ENCODE peak calls at places on chromosomes 1 and 21, in six cellular contexts. One of them, this sample, is unnamed.

GRCh38 chr1:20355828-20356735 is 65.4 kb downstream of the VWA5B1 start:
- DNase-seq in body of pancreas: no peak
- DNase-seq in uterus: no peak
- DNase-seq in stomach: no peak
- DNase-seq in AG04450: no peak
- DNase-seq in OCI-LY7: no peak
- DNase-seq in this sample: no peak

GRCh38 chr1:45002650-45003645 is 8.2 kb downstream of the HECTD3 start:
- DNase-seq in body of pancreas: no peak
- DNase-seq in uterus: no peak
- DNase-seq in stomach: no peak
- DNase-seq in AG04450: no peak
- DNase-seq in OCI-LY7: no peak
- DNase-seq in this sample: peak

GRCh38 chr1:17335821-17336718 is 28.1 kb downstream of the PADI4 start:
- DNase-seq in body of pancreas: peak
- DNase-seq in uterus: no peak
- DNase-seq in stomach: peak
- DNase-seq in AG04450: peak
- DNase-seq in OCI-LY7: peak
- DNase-seq in this sample: peak

GRCh38 chr21:38170283-38170682 is 86.5 kb upstream of the KCNJ15 start:
- DNase-seq in body of pancreas: no peak
- DNase-seq in uterus: no peak
- DNase-seq in stomach: peak
- DNase-seq in AG04450: no peak
- DNase-seq in OCI-LY7: no peak
- DNase-seq in this sample: no peak

GRCh38 chr1:221723018-221723917 is 18.6 kb downstream of the DUSP10 start:
- DNase-seq in body of pancreas: no peak
- DNase-seq in uterus: no peak
- DNase-seq in stomach: no peak
- DNase-seq in AG04450: no peak
- DNase-seq in OCI-LY7: no peak
- DNase-seq in this sample: no peak

GRCh38 chr1:59901770-59902388 is 24.7 kb downstream of the CYP2J2 start:
- DNase-seq in body of pancreas: no peak
- DNase-seq in uterus: no peak
- DNase-seq in stomach: no peak
- DNase-seq in AG04450: no peak
- DNase-seq in OCI-LY7: no peak
- DNase-seq in this sample: no peak

GRCh38 chr1:193552274-193552673 is 365.9 kb upstream of the B3GALT2 start:
- DNase-seq in body of pancreas: no peak
- DNase-seq in uterus: no peak
- DNase-seq in stomach: no peak
- DNase-seq in AG04450: no peak
- DNase-seq in OCI-LY7: no peak
- DNase-seq in this sample: no peak

GRCh38 chr1:243725846-243726245 is 124.2 kb downstream of the AKT3 start:
- DNase-seq in body of pancreas: no peak
- DNase-seq in uterus: no peak
- DNase-seq in stomach: no peak
- DNase-seq in AG04450: no peak
- DNase-seq in OCI-LY7: no peak
- DNase-seq in this sample: no peak

GRCh38 chr1:55635856-55636255 is 420.7 kb upstream of the USP24 start:
- DNase-seq in body of pancreas: no peak
- DNase-seq in uterus: no peak
- DNase-seq in stomach: no peak
- DNase-seq in AG04450: no peak
- DNase-seq in OCI-LY7: no peak
- DNase-seq in this sample: no peak

GRCh38 chr1:185960377-185961151 is 226.4 kb downstream of the HMCN1 start:
- DNase-seq in body of pancreas: peak
- DNase-seq in uterus: no peak
- DNase-seq in stomach: no peak
- DNase-seq in AG04450: no peak
- DNase-seq in OCI-LY7: no peak
- DNase-seq in this sample: no peak

GRCh38 chr1:147142886-147143285 is 29.4 kb downstream of the PRKAB2 start:
- DNase-seq in body of pancreas: no peak
- DNase-seq in uterus: no peak
- DNase-seq in stomach: no peak
- DNase-seq in AG04450: no peak
- DNase-seq in OCI-LY7: no peak
- DNase-seq in this sample: no peak

GRCh38 chr1:98351506-98352038 is 309.9 kb upstream of the SNX7 start:
- DNase-seq in body of pancreas: no peak
- DNase-seq in uterus: no peak
- DNase-seq in stomach: no peak
- DNase-seq in AG04450: no peak
- DNase-seq in OCI-LY7: no peak
- DNase-seq in this sample: no peak

DNA sequence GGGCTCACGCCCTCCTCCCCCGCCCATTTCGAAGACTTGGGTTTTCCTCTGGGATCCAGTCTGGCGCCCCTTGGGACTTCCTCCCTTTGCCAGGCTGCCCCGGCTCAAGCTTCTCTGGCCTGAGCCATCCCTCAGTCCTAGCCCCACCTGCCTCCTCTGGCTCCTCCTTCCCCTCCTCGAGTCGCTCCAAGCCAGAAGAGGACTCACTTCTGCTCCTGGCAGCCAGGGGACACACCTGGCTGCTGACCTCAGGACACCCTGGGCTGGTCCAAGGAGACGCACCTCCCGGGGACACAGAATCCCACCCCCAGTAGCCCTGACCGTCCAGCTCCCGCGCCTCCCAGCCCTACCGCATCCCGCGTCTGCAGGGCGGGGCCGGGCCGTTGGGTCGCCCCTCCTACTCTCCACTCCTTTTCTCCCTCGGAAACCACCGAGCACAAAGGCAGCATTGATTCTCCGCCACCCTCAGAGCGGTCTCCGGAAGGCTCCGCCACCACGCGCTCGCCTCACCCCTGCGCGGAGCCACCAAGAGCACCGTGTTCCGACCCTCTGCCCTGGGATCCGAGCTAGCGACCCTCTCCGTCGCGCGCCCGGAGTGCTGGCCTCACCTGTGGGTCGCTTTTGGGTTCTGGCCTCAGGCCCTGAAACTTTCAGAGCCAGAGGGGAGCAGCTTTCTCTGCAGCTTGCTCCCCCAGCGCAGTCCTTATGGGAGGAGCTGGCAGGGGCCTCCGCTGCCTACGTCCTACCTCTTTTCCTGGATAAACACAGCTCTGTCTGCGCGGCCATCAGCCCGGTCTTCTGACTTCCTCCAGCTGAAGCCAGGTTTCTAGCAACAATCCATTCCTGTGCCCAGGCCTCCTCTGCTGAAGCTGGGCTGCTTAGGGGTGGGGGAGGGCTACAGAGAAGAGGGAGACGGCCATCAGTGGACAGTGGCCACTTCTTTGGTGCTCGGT is at the start of gene C2CD4D:
- DNase-seq in body of pancreas: peak
- DNase-seq in uterus: no peak
- DNase-seq in stomach: peak
- DNase-seq in AG04450: no peak
- DNase-seq in OCI-LY7: no peak
- DNase-seq in this sample: peak
- H3K4me3 ChIP-seq in body of pancreas: no peak
- H3K4me3 ChIP-seq in uterus: peak
- H3K4me3 ChIP-seq in stomach: peak
- H3K4me3 ChIP-seq in AG04450: no peak
- H3K4me3 ChIP-seq in OCI-LY7: no peak
- H3K4me3 ChIP-seq in this sample: peak

GRCh38 chr21:35227774-35228173 is 178.7 kb upstream of the RUNX1 start:
- DNase-seq in body of pancreas: no peak
- DNase-seq in uterus: no peak
- DNase-seq in stomach: no peak
- DNase-seq in AG04450: no peak
- DNase-seq in OCI-LY7: peak
- DNase-seq in this sample: no peak
- H3K4me3 ChIP-seq in body of pancreas: no peak
- H3K4me3 ChIP-seq in uterus: no peak
- H3K4me3 ChIP-seq in stomach: no peak
- H3K4me3 ChIP-seq in AG04450: no peak
- H3K4me3 ChIP-seq in OCI-LY7: peak
- H3K4me3 ChIP-seq in this sample: no peak

GRCh38 chr1:111218947-111219346 is 8.6 kb upstream of the CHI3L2 start:
- DNase-seq in body of pancreas: no peak
- DNase-seq in uterus: no peak
- DNase-seq in stomach: no peak
- DNase-seq in AG04450: no peak
- DNase-seq in OCI-LY7: no peak
- DNase-seq in this sample: no peak

GRCh38 chr1:111221276-111221632 is 6.3 kb upstream of the CHI3L2 start:
- DNase-seq in body of pancreas: no peak
- DNase-seq in uterus: no peak
- DNase-seq in stomach: no peak
- DNase-seq in AG04450: no peak
- DNase-seq in OCI-LY7: no peak
- DNase-seq in this sample: no peak

GRCh38 chr1:111219466-111220286 is 7.8 kb upstream of the CHI3L2 start:
- DNase-seq in body of pancreas: no peak
- DNase-seq in uterus: no peak
- DNase-seq in stomach: no peak
- DNase-seq in AG04450: no peak
- DNase-seq in OCI-LY7: peak
- DNase-seq in this sample: no peak

GRCh38 chr1:111221633-111222286 is 5.8 kb upstream of the CHI3L2 start:
- DNase-seq in body of pancreas: peak
- DNase-seq in uterus: no peak
- DNase-seq in stomach: no peak
- DNase-seq in AG04450: no peak
- DNase-seq in OCI-LY7: peak
- DNase-seq in this sample: peak

DNA sequence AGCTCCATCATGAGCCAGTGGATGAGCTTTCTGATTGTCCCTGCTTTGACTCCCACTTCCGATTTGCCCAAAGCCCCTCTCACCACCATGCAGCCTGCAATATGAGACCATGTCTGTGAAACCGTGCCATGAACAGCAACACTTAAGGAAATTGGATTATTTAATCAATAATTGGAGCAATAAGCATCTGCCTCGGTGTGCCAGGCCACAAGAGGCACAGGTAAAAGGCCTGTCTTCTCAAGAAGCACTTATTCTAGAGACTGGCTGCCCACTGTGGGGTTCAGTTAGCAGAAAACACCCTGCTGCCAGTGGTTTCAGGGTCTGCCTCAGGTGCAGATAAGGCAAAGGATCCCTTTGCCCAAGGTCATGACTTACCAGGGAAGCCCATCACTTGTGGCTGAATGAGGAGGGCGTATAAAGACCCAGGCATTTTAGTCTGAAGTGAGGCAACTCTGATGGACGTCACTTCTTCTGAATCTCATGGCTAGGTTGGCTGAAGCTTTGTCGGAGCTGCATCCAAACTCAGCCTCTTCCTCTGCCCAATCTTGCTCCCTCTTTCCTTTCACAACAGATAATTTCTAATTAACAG is 7.1 kb upstream of the CHI3L2 start:
- DNase-seq in body of pancreas: no peak
- DNase-seq in uterus: no peak
- DNase-seq in stomach: no peak
- DNase-seq in AG04450: no peak
- DNase-seq in OCI-LY7: no peak
- DNase-seq in this sample: no peak
- H3K4me3 ChIP-seq in body of pancreas: no peak
- H3K4me3 ChIP-seq in uterus: no peak
- H3K4me3 ChIP-seq in stomach: no peak
- H3K4me3 ChIP-seq in AG04450: no peak
- H3K4me3 ChIP-seq in OCI-LY7: peak
- H3K4me3 ChIP-seq in this sample: no peak

DNA sequence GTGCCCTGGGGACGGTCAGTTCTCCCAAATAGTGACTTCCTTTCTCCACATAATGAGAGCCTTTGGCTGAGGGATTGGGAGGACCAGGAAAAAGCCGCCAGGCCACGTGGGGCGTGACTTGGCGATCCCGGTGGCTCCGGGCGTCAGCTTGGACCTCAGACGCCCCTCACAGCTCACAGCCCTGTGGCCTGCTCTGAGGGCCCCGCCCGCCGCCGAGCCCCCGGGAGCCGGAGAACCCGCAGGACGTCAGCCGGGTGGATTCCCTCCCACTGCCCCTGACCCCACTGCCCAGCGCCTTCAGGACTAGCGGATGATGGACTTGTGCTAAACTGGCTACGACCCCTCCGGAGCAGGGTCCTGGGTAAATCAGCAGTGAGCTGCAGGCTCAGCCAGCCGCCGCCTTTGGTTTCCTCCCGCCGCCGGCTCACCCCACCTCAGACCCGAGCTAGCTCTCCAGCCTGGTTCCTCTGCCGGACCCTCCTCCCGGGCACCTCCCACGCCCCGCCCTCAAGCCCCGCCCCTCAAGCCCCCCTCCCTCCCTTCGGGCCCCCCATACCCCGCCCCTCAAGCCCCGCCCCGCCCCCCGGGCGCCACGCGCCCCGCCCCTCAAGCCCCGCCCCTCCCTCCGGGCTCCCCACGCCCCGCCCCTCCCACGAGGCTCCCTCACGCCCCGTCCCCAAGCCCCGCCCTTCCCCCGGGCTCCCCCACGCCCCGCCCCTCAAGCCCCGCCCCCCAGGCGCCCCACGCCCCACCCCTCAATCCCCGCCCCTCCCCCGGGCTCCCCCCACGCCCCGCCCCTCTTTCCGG is 10.0 kb upstream of the FAAP20 start:
- DNase-seq in body of pancreas: peak
- DNase-seq in uterus: peak
- DNase-seq in stomach: peak
- DNase-seq in AG04450: no peak
- DNase-seq in OCI-LY7: no peak
- DNase-seq in this sample: no peak
- H3K4me3 ChIP-seq in body of pancreas: no peak
- H3K4me3 ChIP-seq in uterus: peak
- H3K4me3 ChIP-seq in stomach: peak
- H3K4me3 ChIP-seq in AG04450: peak
- H3K4me3 ChIP-seq in OCI-LY7: peak
- H3K4me3 ChIP-seq in this sample: peak

GRCh38 chr1:93804412-93804811 is 74.6 kb downstream of the DNTTIP2 start:
- DNase-seq in body of pancreas: peak
- DNase-seq in uterus: no peak
- DNase-seq in stomach: no peak
- DNase-seq in AG04450: peak
- DNase-seq in OCI-LY7: no peak
- DNase-seq in this sample: no peak
- H3K4me3 ChIP-seq in body of pancreas: no peak
- H3K4me3 ChIP-seq in uterus: no peak
- H3K4me3 ChIP-seq in stomach: no peak
- H3K4me3 ChIP-seq in AG04450: peak
- H3K4me3 ChIP-seq in OCI-LY7: no peak
- H3K4me3 ChIP-seq in this sample: no peak

This sample was measured in small intestine.